ENCODE peak calls at places on chromosome 1, in four cellular contexts. O, P, H and I are unnamed samples.

GRCh38 chr1:113714606-113715269 is 44.5 kb downstream of the PHTF1 start:
- DNase-seq in P (peak), O (no peak), H (no peak), I (no peak)

GRCh38 chr1:244112646-244113045 is 61.6 kb downstream of the ZBTB18 start:
- DNase-seq in H (peak), O (no peak), P (no peak), I (peak)

GRCh38 chr1:205565799-205566198 is 61.3 kb downstream of the CDK18 start:
- DNase-seq in P (peak), O (no peak), H (no peak), I (no peak)

GRCh38 chr1:147266381-147266780 is 23.9 kb downstream of the CHD1L start:
- DNase-seq in O (peak), H (no peak), P (no peak), I (no peak)

GRCh38 chr1:212540031-212540430 is 68.5 kb upstream of the ATF3 start:
- DNase-seq in O (no peak), H (no peak), P (no peak), I (no peak)

GRCh38 chr1:92169161-92169560 is 48.6 kb upstream of the C1orf146 start:
- DNase-seq in P (no peak), H (no peak), O (no peak), I (no peak)

GRCh38 chr1:39657923-39658485 is 13.9 kb downstream of the NT5C1A start:
- DNase-seq in O (peak), P (peak), H (peak), I (peak)

GRCh38 chr1:206039046-206039929 is 13.7 kb upstream of the RHEX start:
- DNase-seq in O (no peak), P (no peak), H (no peak), I (no peak)

GRCh38 chr1:31013187-31013864 is 52.2 kb downstream of the PUM1 start:
- DNase-seq in O (no peak), P (no peak), H (peak), I (peak)

GRCh38 chr1:97174039-97174704 is 452.6 kb downstream of the PTBP2 start:
- DNase-seq in H (no peak), P (no peak), O (no peak), I (no peak)

GRCh38 chr1:200162258-200162657 is 134.7 kb downstream of the NR5A2 start:
- DNase-seq in P (no peak), H (no peak), O (no peak), I (no peak)

GRCh38 chr1:76402128-76402527 is 327.6 kb downstream of the ST6GALNAC3 start:
- DNase-seq in O (no peak), P (no peak), H (no peak), I (no peak)

GRCh38 chr1:88224940-88225339 is 459.1 kb upstream of the PKN2 start:
- DNase-seq in H (no peak), P (no peak), O (no peak), I (no peak)

GRCh38 chr1:212566522-212567479 is 41.8 kb upstream of the ATF3 start:
- DNase-seq in H (peak), O (no peak), P (peak), I (peak)

GRCh38 chr1:30444404-30444803 is 279.0 kb downstream of the MATN1 start:
- DNase-seq in P (no peak), O (no peak), H (no peak), I (no peak)

GRCh38 chr1:83996621-83997020 is 2.3 kb downstream of the TTLL7 start:
- DNase-seq in H (peak), P (no peak), O (no peak), I (peak)

GRCh38 chr1:5388622-5389021 is 603.6 kb downstream of the NPHP4 start:
- DNase-seq in H (no peak), P (no peak), O (no peak), I (no peak)

GRCh38 chr1:230809205-230809990 is 58.9 kb downstream of the C1orf198 start:
- DNase-seq in P (no peak), O (peak), H (no peak), I (no peak)

GRCh38 chr1:40897499-40897898 is 35.3 kb upstream of the CITED4 start:
- DNase-seq in O (no peak), H (peak), P (no peak), I (peak)

GRCh38 chr1:39238476-39238875 is 34.0 kb downstream of the MACF1 start:
- DNase-seq in P (no peak), H (peak), O (peak), I (peak)

GRCh38 chr1:43653339-43653738 is 3.4 kb downstream of the KDM4A start:
- DNase-seq in P (no peak), O (no peak), H (peak), I (peak)

GRCh38 chr1:7401814-7402547 is 369.1 kb upstream of the VAMP3 start:
- DNase-seq in H (peak), P (no peak), O (no peak), I (peak)

GRCh38 chr1:40059292-40059959 is 18.9 kb downstream of the CAP1 start:
- DNase-seq in P (no peak), H (peak), O (no peak), I (peak)

GRCh38 chr1:228090613-228091081 is 8.1 kb downstream of the ARF1 start:
- DNase-seq in P (no peak), O (no peak), H (peak), I (peak)

GRCh38 chr1:9111957-9112356 is 16.9 kb downstream of the GPR157 start:
- DNase-seq in P (no peak), H (no peak), O (no peak), I (no peak)

GRCh38 chr1:6310116-6310848 is 49.4 kb upstream of the GPR153 start:
- DNase-seq in O (no peak), P (no peak), H (no peak), I (no peak)

GRCh38 chr1:199789141-199789540 is 238.4 kb upstream of the NR5A2 start:
- DNase-seq in O (no peak), P (no peak), H (no peak), I (no peak)

GRCh38 chr1:59126361-59126760 is 170.5 kb upstream of the FGGY start:
- DNase-seq in O (no peak), H (peak), P (no peak), I (no peak)

GRCh38 chr1:235199441-235199840 is 38.4 kb upstream of the RBM34 start:
- DNase-seq in H (peak), O (no peak), P (no peak), I (peak)

GRCh38 chr1:109513110-109513702 is 3.7 kb upstream of the AMIGO1 start:
- DNase-seq in P (no peak), H (no peak), O (no peak), I (peak)

GRCh38 chr1:210299501-210299900 is 29.2 kb upstream of the HHAT start:
- DNase-seq in H (no peak), O (no peak), P (no peak), I (no peak)

GRCh38 chr1:6998267-6998666 is 213.0 kb downstream of the CAMTA1 start:
- DNase-seq in H (no peak), O (no peak), P (peak), I (no peak)

GRCh38 chr1:201633811-201634210 is 94.9 kb downstream of the NAV1 start:
- DNase-seq in P (no peak), H (peak), O (no peak), I (no peak)

GRCh38 chr1:173064011-173064410 is 13.3 kb upstream of the TNFSF18 start:
- DNase-seq in H (peak), O (no peak), P (no peak), I (peak)

GRCh38 chr1:234111458-234112142 is 207.1 kb downstream of the SLC35F3 start:
- DNase-seq in H (peak), O (no peak), P (no peak), I (no peak)

GRCh38 chr1:117529683-117530082 is 76.2 kb upstream of the TENT5C start:
- DNase-seq in O (no peak), P (no peak), H (no peak), I (no peak)

GRCh38 chr1:31591425-31592093 is 15.2 kb downstream of the TINAGL1 start:
- DNase-seq in H (no peak), P (no peak), O (no peak), I (peak)

GRCh38 chr1:223141021-223141420 is 2.0 kb downstream of the TLR5 start:
- DNase-seq in P (peak), H (no peak), O (no peak), I (peak)

GRCh38 chr1:172885411-172885810 is 165.3 kb downstream of the TNFSF18 start:
- DNase-seq in H (no peak), P (no peak), O (no peak), I (no peak)